ENCODE peak calls at places on chromosome 11, in nine cellular contexts. U is AML-193, Y is GM13977, B is activated gamma-delta T cell treated with Interleukin-2 at 50 U/mL for 16 hours, O is left kidney, H is kidney, K is NCI-H2107, V is retina, M is germinal center. D is an unnamed sample.

GRCh38 chr11:63855975-63856374 is 17.1 kb downstream of the MARK2 start:
- DNase-seq in U (no peak), Y (no peak), B (no peak), O (no peak), H (no peak), K (no peak), V (no peak), M (no peak), D (no peak)

GRCh38 chr11:13663631-13664071 is 4.8 kb upstream of the FAR1 start:
- DNase-seq in U (no peak), Y (no peak), B (no peak), O (no peak), H (no peak), K (no peak), V (no peak), M (no peak), D (no peak)

GRCh38 chr11:127056338-127056971 is 55.9 kb upstream of the KIRREL3 start:
- DNase-seq in U (no peak), Y (no peak), B (no peak), O (peak; percentile 81), H (no peak), K (no peak), V (peak; percentile 36), M (peak; percentile 16), D (no peak)

GRCh38 chr11:75468534-75469340 is 35.7 kb upstream of the KLHL35 start:
- DNase-seq in U (no peak), Y (no peak), B (no peak), O (peak; percentile 73), H (peak; percentile 83), K (no peak), V (no peak), M (no peak), D (peak; percentile 48)

GRCh38 chr11:118917488-118918127 is 8.1 kb downstream of the BCL9L start:
- DNase-seq in U (peak; percentile 65), Y (no peak), B (peak; percentile 42), O (no peak), H (peak; percentile 89), K (no peak), V (no peak), M (no peak), D (peak; percentile 72)

GRCh38 chr11:69141742-69142141 is 14.0 kb upstream of the SMIM38 start:
- DNase-seq in U (no peak), Y (no peak), B (no peak), O (no peak), H (no peak), K (no peak), V (no peak), M (no peak), D (no peak)

GRCh38 chr11:44899959-44900358 is 50.7 kb downstream of the TP53I11 start:
- DNase-seq in U (no peak), Y (no peak), B (no peak), O (peak; percentile 61), H (no peak), K (no peak), V (no peak), M (peak; percentile 80), D (no peak)

GRCh38 chr11:2265854-2266585 is 4.4 kb downstream of the ASCL2 start:
- DNase-seq in U (no peak), Y (no peak), B (no peak), O (no peak), H (no peak), K (no peak), V (no peak), M (no peak), D (no peak)

GRCh38 chr11:122746050-122746478 is 90.5 kb downstream of the UBASH3B start:
- DNase-seq in U (no peak), Y (peak; percentile 80), B (peak; percentile 47), O (no peak), H (no peak), K (no peak), V (no peak), M (peak; percentile 73), D (no peak)

GRCh38 chr11:71913716-71914115 is 14.7 kb downstream of the XNDC1N start:
- DNase-seq in U (no peak), Y (no peak), B (no peak), O (no peak), H (no peak), K (no peak), V (no peak), M (no peak), D (no peak)

GRCh38 chr11:12624595-12624994 is 49.6 kb upstream of the TEAD1 start:
- DNase-seq in U (no peak), Y (no peak), B (no peak), O (no peak), H (no peak), K (no peak), V (no peak), M (no peak), D (no peak)

GRCh38 chr11:66864924-66865697 is 8.2 kb downstream of the LRFN4 start:
- DNase-seq in U (no peak), Y (no peak), B (no peak), O (no peak), H (no peak), K (no peak), V (no peak), M (no peak), D (no peak)

GRCh38 chr11:65976216-65977176 is 15.0 kb downstream of the SART1 start:
- DNase-seq in U (no peak), Y (no peak), B (no peak), O (no peak), H (no peak), K (no peak), V (no peak), M (no peak), D (no peak)

GRCh38 chr11:72238040-72238450 is 5.9 kb downstream of the PHOX2A start:
- DNase-seq in U (peak; percentile 19), Y (peak; percentile 89), B (peak; percentile 25), O (peak; percentile 88), H (no peak), K (peak; percentile 24), V (peak; percentile 66), M (peak; percentile 83), D (peak; percentile 74)

GRCh38 chr11:76636826-76637460 is 33.6 kb downstream of the LRRC32 start:
- DNase-seq in U (no peak), Y (no peak), B (no peak), O (no peak), H (no peak), K (no peak), V (no peak), M (no peak), D (no peak)

GRCh38 chr11:737366-737765 is 9.9 kb upstream of the TALDO1 start:
- DNase-seq in U (no peak), Y (no peak), B (no peak), O (no peak), H (no peak), K (no peak), V (no peak), M (no peak), D (no peak)

GRCh38 chr11:134518616-134519389 is 106.8 kb upstream of the B3GAT1 start:
- DNase-seq in U (no peak), Y (no peak), B (no peak), O (no peak), H (peak; percentile 55), K (no peak), V (no peak), M (no peak), D (peak; percentile 18)

GRCh38 chr11:62001450-62002178 is 34.2 kb upstream of the FTH1 start:
- DNase-seq in U (no peak), Y (no peak), B (no peak), O (peak; percentile 47), H (no peak), K (no peak), V (peak; percentile 30), M (no peak), D (no peak)

GRCh38 chr11:83918471-83918870 is 632.3 kb upstream of the CCDC90B start:
- DNase-seq in U (no peak), Y (no peak), B (no peak), O (peak; percentile 53), H (peak; percentile 27), K (no peak), V (no peak), M (no peak), D (no peak)

GRCh38 chr11:8090756-8091155 is 9.7 kb downstream of the TUB start:
- DNase-seq in U (no peak), Y (no peak), B (no peak), O (peak; percentile 81), H (no peak), K (no peak), V (peak; percentile 78), M (no peak), D (no peak)

GRCh38 chr11:76119032-76119431 is 87.3 kb downstream of the WNT11 start:
- DNase-seq in U (no peak), Y (no peak), B (no peak), O (no peak), H (no peak), K (no peak), V (no peak), M (no peak), D (no peak)